ENCODE peak calls at places on chromosomes 4 and X, in four cellular contexts. Z is GM12878, M is HL-60, C is K562. B is an unnamed sample.

GRCh38 chrX:100812216-100813158 is 7.7 kb upstream of the CSTF2 start:
- DNase-seq in Z (no peak), M (no peak), C (no peak), B (no peak)

GRCh38 chrX:150692837-150693781 is at the start of gene MTMR1:
- DNase-seq in Z (no peak), M (no peak), C (peak), B (peak)

GRCh38 chrX:153306527-153307115 is 14.9 kb downstream of the PNMA6F start:
- DNase-seq in Z (no peak), M (no peak), C (no peak), B (no peak)

GRCh38 chrX:64642482-64642881 is 247.2 kb upstream of the MTMR8 start:
- DNase-seq in Z (no peak), M (peak), C (no peak), B (no peak)

GRCh38 chr4:20984011-20984836 is 284.0 kb downstream of the PACRGL start:
- DNase-seq in Z (no peak), M (no peak), C (no peak), B (no peak)

GRCh38 chr4:153969542-153969941 is 180.7 kb upstream of the SFRP2 start:
- DNase-seq in Z (no peak), M (no peak), C (no peak), B (no peak)

GRCh38 chr4:80213117-80213815 is 16.0 kb downstream of the PRDM8 start:
- DNase-seq in Z (no peak), M (no peak), C (no peak), B (no peak)

GRCh38 chr4:4507923-4508322 is 33.9 kb downstream of the STX18 start:
- DNase-seq in Z (no peak), M (no peak), C (peak), B (no peak)

GRCh38 chr4:120232050-120232449 is 165.4 kb upstream of the MAD2L1 start:
- DNase-seq in Z (no peak), M (no peak), C (no peak), B (no peak)

GRCh38 chrX:68833855-68834331 is 5.1 kb downstream of the EFNB1 start:
- DNase-seq in Z (no peak), M (peak), C (no peak), B (no peak)

GRCh38 chr4:41471672-41472071 is 66.3 kb upstream of the LIMCH1 start:
- DNase-seq in Z (no peak), M (no peak), C (no peak), B (no peak)

GRCh38 chr4:102600689-102601088 is 99.5 kb downstream of the NFKB1 start:
- DNase-seq in Z (no peak), M (no peak), C (no peak), B (no peak)

GRCh38 chr4:153418581-153418980 is 47.6 kb upstream of the TMEM131L start:
- DNase-seq in Z (no peak), M (no peak), C (no peak), B (no peak)

GRCh38 chrX:95056901-95057300 is 1382.9 kb downstream of the FAM133A start:
- DNase-seq in Z (no peak), M (no peak), C (no peak), B (no peak)

GRCh38 chr4:145951931-145952330 is 13.3 kb upstream of the ZNF827 start:
- DNase-seq in Z (no peak), M (no peak), C (no peak), B (no peak)

GRCh38 chr4:127364397-127364796 is 268.4 kb upstream of the INTU start:
- DNase-seq in Z (no peak), M (no peak), C (no peak), B (no peak)

GRCh38 chr4:65918872-65919271 is 248.6 kb upstream of the EPHA5 start:
- DNase-seq in Z (no peak), M (no peak), C (no peak), B (no peak)

GRCh38 chr4:185896832-185897475 is 85.0 kb upstream of the SORBS2 start:
- DNase-seq in Z (peak), M (no peak), C (no peak), B (no peak)

GRCh38 chr4:102405706-102406510 is 60.6 kb upstream of the SLC39A8 start:
- DNase-seq in Z (no peak), M (no peak), C (no peak), B (no peak)

GRCh38 chrX:80576267-80576666 is 156.0 kb downstream of the TENT5D start:
- DNase-seq in Z (no peak), M (no peak), C (no peak), B (no peak)

GRCh38 chr4:7941111-7942018 is 1.7 kb upstream of the AFAP1 start:
- DNase-seq in Z (no peak), M (no peak), C (no peak), B (no peak)

GRCh38 chr4:127975121-127975770 is 10.0 kb downstream of the ABHD18 start:
- DNase-seq in Z (no peak), M (no peak), C (no peak), B (no peak)

GRCh38 chr4:111806331-111806730 is 338.9 kb upstream of the FAM241A start:
- DNase-seq in Z (no peak), M (no peak), C (no peak), B (no peak)

GRCh38 chr4:120770897-120771296 is 151.6 kb downstream of the PRDM5 start:
- DNase-seq in Z (no peak), M (no peak), C (no peak), B (no peak)

GRCh38 chr4:105225500-105225899 is 78.8 kb downstream of the TET2 start:
- DNase-seq in Z (no peak), M (no peak), C (no peak), B (no peak)

GRCh38 chr4:79181190-79181589 is 144.7 kb downstream of the NAA11 start:
- DNase-seq in Z (no peak), M (no peak), C (peak), B (no peak)

GRCh38 chrX:154714925-154715324 is 36.0 kb downstream of the GAB3 start:
- DNase-seq in Z (no peak), M (peak), C (peak), B (no peak)

GRCh38 chr4:7337196-7338058 is 97.3 kb downstream of the PSAPL1 start:
- DNase-seq in Z (no peak), M (no peak), C (no peak), B (no peak)

GRCh38 chr4:115562506-115562905 is 449.1 kb upstream of the NDST4 start:
- DNase-seq in Z (no peak), M (no peak), C (no peak), B (no peak)

GRCh38 chrX:135521405-135522131 is 1.1 kb downstream of the INTS6L start:
- DNase-seq in Z (peak), M (peak), C (peak), B (peak)

GRCh38 chr4:140686799-140687198 is 69.4 kb downstream of the TBC1D9 start:
- DNase-seq in Z (no peak), M (no peak), C (no peak), B (no peak)

GRCh38 chr4:37826282-37827029 is at the start of gene PGM2:
- DNase-seq in Z (peak), M (peak), C (peak), B (peak)

GRCh38 chr4:177107288-177107901 is 202.3 kb upstream of the NEIL3 start:
- DNase-seq in Z (no peak), M (no peak), C (no peak), B (no peak)

GRCh38 chr4:76831475-76832390 is 66.2 kb downstream of the SOWAHB start:
- DNase-seq in Z (no peak), M (no peak), C (no peak), B (no peak)

GRCh38 chr4:139214039-139214534 is 37.1 kb upstream of the ELF2 start:
- DNase-seq in Z (peak), M (peak), C (no peak), B (peak)

GRCh38 chrX:104641176-104641575 is 75.2 kb downstream of the IL1RAPL2 start:
- DNase-seq in Z (no peak), M (no peak), C (no peak), B (no peak)

GRCh38 chr4:32102941-32103340 is 1382.8 kb downstream of the PCDH7 start:
- DNase-seq in Z (no peak), M (no peak), C (no peak), B (no peak)

GRCh38 chr4:182310316-182310715 is 67.1 kb downstream of the TENM3 start:
- DNase-seq in Z (no peak), M (no peak), C (no peak), B (no peak)

GRCh38 chrX:257681-258289 is 23.4 kb upstream of the PLCXD1 start:
- DNase-seq in Z (no peak), M (no peak), C (no peak), B (no peak)

GRCh38 chrX:258291-259040 is 22.7 kb upstream of the PLCXD1 start:
- DNase-seq in Z (no peak), M (no peak), C (no peak), B (no peak)

GRCh38 chrX:261167-261857 is 19.9 kb upstream of the PLCXD1 start:
- DNase-seq in Z (no peak), M (no peak), C (no peak), B (no peak)

GRCh38 chrX:261858-262390 is 19.3 kb upstream of the PLCXD1 start:
- DNase-seq in Z (no peak), M (no peak), C (no peak), B (no peak)

DNA sequence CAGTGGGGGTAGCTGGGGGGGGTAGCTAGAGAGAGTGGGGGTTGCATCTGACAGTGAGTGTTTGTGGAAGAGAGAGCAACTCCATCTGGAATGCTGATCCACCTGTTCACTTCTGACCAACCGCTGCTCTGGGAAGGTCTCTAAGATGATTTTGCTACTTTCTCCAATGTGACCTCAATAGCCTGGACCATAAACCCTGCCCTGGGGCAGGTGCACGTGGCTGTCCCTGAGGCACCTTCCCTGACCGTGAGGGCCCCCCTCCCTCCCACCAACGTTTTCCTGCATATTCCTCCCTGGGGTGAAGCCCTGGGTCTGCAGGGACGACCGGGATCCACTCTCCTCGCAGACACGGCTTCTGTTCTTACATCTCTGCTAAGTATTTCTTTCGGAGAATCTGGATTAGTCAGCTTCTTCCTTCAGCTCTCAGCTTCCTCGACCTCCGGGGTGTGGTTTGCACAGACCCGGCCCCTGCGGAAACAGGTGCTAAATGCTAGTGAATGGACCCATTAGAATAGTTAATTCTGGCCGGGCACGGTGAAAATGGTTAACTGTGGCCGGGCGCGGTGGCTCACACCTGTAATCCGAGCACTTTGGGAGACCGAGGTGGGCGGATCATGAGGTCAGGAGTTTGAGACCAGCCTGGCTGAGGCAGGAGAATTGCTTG is 21.4 kb upstream of the PLCXD1 start:
- DNase-seq in Z (no peak), M (no peak), C (no peak), B (no peak)
- TF ChIP-seq SPI1 in Z (no peak), M (no peak), C (no peak), B (no peak)

DNA sequence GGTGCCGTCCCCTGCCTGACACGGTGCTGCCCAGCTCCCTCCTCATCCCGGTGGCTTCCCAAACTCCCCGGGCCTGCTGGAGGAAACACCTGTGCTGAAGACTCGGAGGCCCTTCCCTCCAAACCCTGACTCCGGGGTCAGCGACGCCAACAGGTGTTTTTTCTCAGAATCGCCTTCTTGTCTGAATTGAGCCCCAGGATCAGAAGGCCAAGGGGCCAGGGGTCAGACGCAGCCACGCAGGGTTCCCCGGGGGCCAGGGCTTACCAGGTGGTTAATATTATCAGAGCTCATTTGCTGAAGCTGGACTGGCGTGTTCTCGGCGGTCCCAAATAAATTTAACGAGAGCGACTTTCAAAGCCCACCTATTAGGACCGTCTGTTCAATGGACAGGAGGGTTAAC is 239.4 kb downstream of the CRLF2 start:
- DNase-seq in Z (no peak), M (no peak), C (no peak), B (no peak)
- TF ChIP-seq SPI1 in Z (no peak), M (no peak), C (no peak), B (no peak)

GRCh38 chr4:72311291-72311690 is 257.7 kb downstream of the ADAMTS3 start:
- DNase-seq in Z (no peak), M (no peak), C (no peak), B (no peak)

GRCh38 chr4:72312032-72312650 is 256.9 kb downstream of the ADAMTS3 start:
- DNase-seq in Z (no peak), M (no peak), C (no peak), B (no peak)

GRCh38 chr4:72318771-72319170 is 250.2 kb downstream of the ADAMTS3 start:
- DNase-seq in Z (no peak), M (no peak), C (no peak), B (no peak)

GRCh38 chr4:72313121-72313520 is 255.9 kb downstream of the ADAMTS3 start:
- DNase-seq in Z (no peak), M (no peak), C (no peak), B (no peak)

DNA sequence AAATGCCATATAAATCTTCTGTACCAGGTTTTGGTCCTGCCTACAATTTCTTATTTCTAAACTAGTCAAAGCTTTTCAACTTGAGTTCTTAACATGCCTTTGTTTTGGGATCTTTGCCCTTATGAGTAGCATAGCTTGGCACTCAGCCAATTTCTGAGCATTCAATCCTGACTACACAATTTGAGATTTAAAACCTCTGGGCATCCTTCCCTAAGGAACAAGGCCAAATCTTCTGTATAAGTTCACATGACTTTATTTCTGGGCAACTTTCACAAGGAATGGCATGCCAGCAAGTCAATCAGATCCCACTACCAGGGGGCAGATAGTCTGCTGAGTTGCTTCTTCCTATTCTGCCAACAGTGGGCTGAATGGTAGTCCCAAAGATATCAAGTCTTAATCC is 254.2 kb downstream of the ADAMTS3 start:
- DNase-seq in Z (no peak), M (no peak), C (no peak), B (no peak)
- TF ChIP-seq SPI1 in Z (no peak), M (no peak), C (no peak), B (no peak)

GRCh38 chr4:95585016-95585695 is 36.4 kb upstream of the UNC5C start:
- DNase-seq in Z (no peak), M (no peak), C (no peak), B (no peak)
- TF ChIP-seq SPI1 in Z (no peak), M (no peak), C (no peak), B (no peak)

DNA sequence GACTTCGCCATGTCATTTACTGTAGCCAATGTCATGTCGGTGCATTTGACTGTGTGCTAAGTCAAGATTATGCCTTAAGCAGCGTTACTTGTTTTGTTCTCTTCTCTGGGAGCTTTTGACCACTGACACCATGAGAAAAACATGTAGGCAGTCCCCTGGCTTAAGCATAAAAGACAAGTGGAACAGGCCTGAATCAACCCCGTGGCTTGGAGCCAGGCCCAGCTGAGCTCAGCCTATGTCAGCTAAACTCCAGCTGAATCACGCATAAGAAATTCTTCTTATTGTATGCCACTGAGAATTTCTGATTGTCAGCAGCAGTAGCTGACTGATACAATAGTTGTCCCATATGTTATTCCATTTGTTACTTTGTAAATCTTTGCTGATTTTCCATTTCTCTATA is 261.9 kb downstream of the CBLL2 start:
- DNase-seq in Z (no peak), M (no peak), C (no peak), B (no peak)
- TF ChIP-seq SPI1 in Z (no peak), M (no peak), C (no peak), B (no peak)

GRCh38 chr4:150699599-150699998 is 117.6 kb downstream of the MAB21L2 start:
- DNase-seq in Z (no peak), M (no peak), C (no peak), B (no peak)

GRCh38 chr4:150695162-150695561 is 113.2 kb downstream of the MAB21L2 start:
- DNase-seq in Z (no peak), M (no peak), C (no peak), B (no peak)

GRCh38 chr4:150694438-150694837 is 112.5 kb downstream of the MAB21L2 start:
- DNase-seq in Z (no peak), M (no peak), C (no peak), B (no peak)
- TF ChIP-seq SPI1 in Z (no peak), M (no peak), C (no peak), B (no peak)

DNA sequence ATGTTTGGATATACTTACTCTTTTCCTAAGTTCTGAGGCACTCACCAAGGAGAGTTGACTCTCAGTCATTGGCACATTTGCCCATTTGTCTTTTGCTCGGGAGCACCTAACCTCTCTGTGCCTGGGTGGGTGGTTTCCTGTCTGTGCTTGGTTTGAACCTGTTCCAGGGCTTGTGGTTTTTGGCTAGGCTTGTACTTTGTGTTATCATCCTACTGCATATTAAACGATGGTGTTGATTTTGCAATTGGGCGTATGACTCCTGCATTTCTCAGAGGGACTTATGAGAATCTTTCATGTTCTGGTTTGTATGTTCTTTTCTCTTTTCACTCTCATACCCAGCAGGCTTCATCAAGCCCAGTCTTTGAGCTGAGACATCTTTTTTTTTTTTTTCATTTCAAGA is 161.7 kb downstream of the BTC start:
- DNase-seq in Z (no peak), M (peak), C (no peak), B (no peak)
- TF ChIP-seq SPI1 in Z (no peak), M (no peak), C (no peak), B (no peak)

GRCh38 chr4:61312526-61312925 is 112.4 kb downstream of the ADGRL3 start:
- DNase-seq in Z (no peak), M (no peak), C (no peak), B (no peak)
- TF ChIP-seq SPI1 in Z (no peak), M (no peak), C (no peak), B (no peak)

B was measured in GM12891.